ENCODE peak calls at places on chromosomes 5 and 9, in six cellular contexts. Q is coronary artery; N is AG04450; R is D721Med; C is fibroblast of the aortic adventitia; E is CD8-positive, alpha-beta T cell. L is an unnamed sample.

GRCh38 chr5:118253401-118254061 is 734.8 kb downstream of the DTWD2 start:
- DNase-seq in E (no peak), Q (no peak), R (no peak), C (no peak), N (no peak), L (no peak)

GRCh38 chr5:68060382-68060781 is 155.2 kb upstream of the PIK3R1 start:
- DNase-seq in N (no peak), C (no peak), R (no peak), Q (no peak), E (no peak), L (no peak)

GRCh38 chr5:157026789-157027424 is 32.0 kb downstream of the HAVCR1 start:
- DNase-seq in C (no peak), N (no peak), E (no peak), Q (no peak), R (no peak), L (no peak)

GRCh38 chr5:148457183-148457620 is 73.4 kb downstream of the FBXO38 start:
- DNase-seq in C (no peak), E (peak), Q (no peak), R (no peak), N (no peak), L (no peak)

GRCh38 chr5:179319741-179320281 is 25.4 kb downstream of the ADAMTS2 start:
- DNase-seq in E (no peak), R (no peak), C (peak), Q (no peak), N (no peak), L (no peak)

GRCh38 chr5:45521067-45521466 is 175.1 kb downstream of the HCN1 start:
- DNase-seq in E (no peak), Q (no peak), C (no peak), R (no peak), N (no peak), L (no peak)

GRCh38 chr9:69719368-69719767 is 40.4 kb downstream of the PTAR1 start:
- DNase-seq in C (peak), N (peak), E (no peak), Q (no peak), R (no peak), L (no peak)

GRCh38 chr9:124698265-124698664 is 72.8 kb downstream of the NR6A1 start:
- DNase-seq in R (no peak), C (peak), Q (no peak), N (no peak), E (no peak), L (no peak)

DNA sequence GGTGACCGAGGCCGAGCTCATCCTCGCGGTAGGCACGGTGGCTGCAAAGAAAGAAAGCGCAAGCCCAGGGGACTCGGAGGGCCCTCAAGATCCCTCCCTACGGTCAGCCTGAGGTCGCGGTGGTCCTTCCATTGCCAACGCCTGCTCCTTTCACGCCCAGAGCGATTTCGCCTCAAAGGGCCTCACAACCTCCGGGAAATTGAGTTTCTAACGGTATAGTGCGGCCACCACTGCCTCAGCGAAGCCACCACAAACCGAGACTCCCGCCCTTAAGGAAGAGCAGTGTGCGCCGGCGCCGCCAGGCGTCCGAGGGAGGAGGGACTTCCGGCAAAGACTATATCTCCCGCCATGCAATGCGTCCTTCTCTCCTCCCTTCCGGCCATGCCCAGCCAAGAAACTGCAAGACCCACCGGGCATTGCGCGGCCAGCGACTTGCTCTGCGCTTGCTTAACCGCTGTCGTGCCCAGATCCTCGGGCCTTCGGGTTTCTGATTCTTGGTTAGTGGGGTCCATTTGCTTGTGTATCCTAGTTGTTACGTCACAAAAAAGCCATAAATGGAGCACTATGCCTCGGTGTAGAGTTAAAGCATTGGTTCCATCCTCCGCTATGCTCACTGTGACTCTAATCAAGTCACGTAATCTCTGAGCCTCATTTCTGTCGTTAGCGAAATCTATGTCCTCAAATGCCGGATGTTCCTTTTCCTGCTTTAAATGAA is at the start of gene HAUS6:
- DNase-seq in N (peak), C (peak), Q (peak), E (peak), R (peak), L (peak)
- TF ChIP-seq CTCF in N (peak), C (peak), Q (peak), E (no peak), R (no peak), L (no peak)

DNA sequence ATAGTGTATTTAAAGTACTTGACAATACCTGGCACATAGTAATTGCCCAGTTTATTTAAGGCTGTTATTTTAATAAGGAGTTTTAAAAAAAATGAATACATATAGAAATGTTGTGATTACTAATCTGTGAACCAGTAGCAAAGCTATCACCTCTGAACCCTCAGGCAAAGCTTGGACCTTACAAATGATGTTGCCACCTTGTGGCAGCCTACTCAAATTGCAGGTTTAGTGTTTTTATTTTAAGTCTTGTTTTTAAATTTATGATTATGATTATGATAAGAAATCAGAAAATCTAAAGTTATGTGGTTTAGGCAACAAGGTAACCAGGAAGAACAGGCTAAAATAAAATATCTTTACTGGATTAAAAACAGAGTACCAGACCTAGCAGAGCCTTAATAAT is 35.8 kb downstream of the PPARGC1B start:
- DNase-seq in Q (no peak), R (no peak), C (no peak), E (no peak), N (no peak), L (no peak)
- TF ChIP-seq CTCF in Q (no peak), R (peak), C (no peak), E (peak), N (peak), L (no peak)

GRCh38 chr5:104941030-104941645 is 1378.5 kb upstream of the NUDT12 start:
- DNase-seq in C (no peak), R (no peak), N (no peak), E (no peak), Q (no peak), L (no peak)
- TF ChIP-seq CTCF in C (no peak), R (no peak), N (no peak), E (no peak), Q (no peak), L (no peak)

DNA sequence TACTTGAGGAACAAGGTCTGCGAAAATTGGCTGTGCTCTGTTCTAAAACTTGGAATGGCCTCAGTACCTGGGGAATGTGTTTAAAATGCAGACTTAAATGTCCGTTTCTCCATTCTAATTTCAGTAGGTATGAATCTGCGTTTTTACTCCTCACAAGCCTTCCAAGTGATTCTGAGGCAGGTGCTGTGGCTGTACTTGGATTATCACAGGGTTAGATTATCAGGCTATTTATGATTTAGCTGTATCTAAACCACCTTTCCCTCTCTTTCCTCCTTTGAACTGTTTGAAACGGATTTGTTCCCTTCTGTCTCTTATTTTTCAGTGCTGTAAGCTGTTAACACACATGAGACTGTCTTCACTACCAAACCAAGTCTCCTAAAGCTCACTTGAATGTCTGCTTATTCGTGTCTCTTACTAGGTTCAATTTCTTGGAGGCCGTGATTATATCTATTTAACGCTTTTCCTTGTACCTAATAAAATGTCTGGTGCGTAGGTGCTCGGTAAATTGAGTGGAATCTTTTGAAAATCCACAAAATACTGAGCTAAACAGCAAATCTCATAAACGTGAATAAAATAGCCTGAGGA is 714 bp upstream of the CETN3 start:
- DNase-seq in Q (no peak), E (no peak), N (no peak), R (no peak), C (no peak), L (no peak)
- TF ChIP-seq CTCF in Q (no peak), E (no peak), N (no peak), R (no peak), C (no peak), L (no peak)

GRCh38 chr5:113031132-113031531 is 54.5 kb downstream of the DCP2 start:
- DNase-seq in R (no peak), E (no peak), C (no peak), Q (no peak), N (no peak), L (no peak)

GRCh38 chr5:113031557-113031956 is 55.0 kb downstream of the DCP2 start:
- DNase-seq in R (no peak), C (no peak), E (no peak), Q (no peak), N (no peak), L (no peak)

GRCh38 chr5:113027431-113027830 is 50.8 kb downstream of the DCP2 start:
- DNase-seq in R (no peak), E (no peak), Q (no peak), N (no peak), C (no peak), L (no peak)

GRCh38 chr5:113027015-113027414 is 50.4 kb downstream of the DCP2 start:
- DNase-seq in C (no peak), R (no peak), Q (no peak), E (no peak), N (no peak), L (no peak)

DNA sequence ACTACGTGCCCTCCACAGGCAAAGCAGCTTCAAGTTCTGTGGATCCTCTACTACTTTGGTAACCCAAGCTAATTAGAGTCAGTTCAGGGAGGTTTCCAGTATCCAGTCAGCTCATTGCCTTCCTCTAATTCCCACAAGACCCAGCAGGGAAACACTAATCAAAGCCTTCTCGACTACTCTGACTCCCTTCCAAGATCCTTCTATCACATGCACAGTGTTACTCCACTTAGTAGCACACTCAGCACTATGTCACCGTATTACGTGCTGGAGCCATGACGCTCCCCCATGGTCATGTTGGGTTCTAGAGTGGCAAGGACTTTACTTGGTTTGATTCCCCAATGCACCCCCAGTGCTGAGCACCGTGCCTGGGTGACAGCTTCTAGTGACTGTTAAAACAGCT is 53.0 kb downstream of the DCP2 start:
- DNase-seq in C (peak), R (no peak), E (no peak), Q (no peak), N (no peak), L (no peak)
- TF ChIP-seq CTCF in C (no peak), R (no peak), E (no peak), Q (no peak), N (no peak), L (no peak)

DNA sequence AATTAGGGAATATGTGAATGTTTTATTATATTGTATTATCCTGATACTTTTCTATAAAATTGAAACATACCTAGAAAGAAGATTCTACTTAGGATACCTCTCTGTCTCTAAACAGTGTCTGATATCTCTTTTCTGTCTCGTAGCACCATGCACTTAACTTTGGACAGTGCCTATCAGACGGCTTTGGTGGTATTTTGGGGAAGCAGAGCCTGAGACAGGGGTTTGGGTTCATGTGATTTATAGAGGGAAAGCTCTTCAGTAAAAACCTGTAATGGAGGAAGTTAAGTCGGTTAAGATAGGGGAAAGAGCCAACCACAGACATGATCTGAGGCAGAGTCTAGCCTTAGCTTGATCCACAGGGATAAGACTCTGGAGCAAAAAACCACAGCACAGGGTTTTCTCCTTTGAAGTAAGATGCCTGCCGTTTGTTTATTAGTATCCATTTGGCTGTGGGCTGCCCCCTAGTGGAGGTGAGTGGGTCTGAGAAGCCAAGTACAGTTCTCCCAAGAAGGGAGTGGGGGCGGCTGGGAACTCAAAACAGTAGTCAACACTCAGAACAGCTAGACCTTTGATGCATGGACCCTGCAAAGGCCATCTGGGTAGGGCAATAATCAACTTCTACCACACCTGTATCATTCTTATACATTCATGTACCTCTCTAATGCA is 141.2 kb upstream of the ASTN2 start:
- DNase-seq in C (peak), N (no peak), R (no peak), E (peak), Q (no peak), L (peak)
- TF ChIP-seq CTCF in C (peak), N (peak), R (peak), E (no peak), Q (no peak), L (peak)

GRCh38 chr5:122586351-122586750 is 188.5 kb upstream of the SNX2 start:
- DNase-seq in Q (no peak), N (peak), C (peak), E (no peak), R (no peak), L (no peak)
- TF ChIP-seq CTCF in Q (no peak), N (no peak), C (no peak), E (no peak), R (no peak), L (no peak)

GRCh38 chr5:2754621-2755370 is 3.3 kb upstream of the IRX2 start:
- DNase-seq in Q (peak), N (no peak), R (no peak), E (no peak), C (no peak), L (no peak)
- TF ChIP-seq CTCF in Q (no peak), N (no peak), R (peak), E (no peak), C (no peak), L (no peak)

DNA sequence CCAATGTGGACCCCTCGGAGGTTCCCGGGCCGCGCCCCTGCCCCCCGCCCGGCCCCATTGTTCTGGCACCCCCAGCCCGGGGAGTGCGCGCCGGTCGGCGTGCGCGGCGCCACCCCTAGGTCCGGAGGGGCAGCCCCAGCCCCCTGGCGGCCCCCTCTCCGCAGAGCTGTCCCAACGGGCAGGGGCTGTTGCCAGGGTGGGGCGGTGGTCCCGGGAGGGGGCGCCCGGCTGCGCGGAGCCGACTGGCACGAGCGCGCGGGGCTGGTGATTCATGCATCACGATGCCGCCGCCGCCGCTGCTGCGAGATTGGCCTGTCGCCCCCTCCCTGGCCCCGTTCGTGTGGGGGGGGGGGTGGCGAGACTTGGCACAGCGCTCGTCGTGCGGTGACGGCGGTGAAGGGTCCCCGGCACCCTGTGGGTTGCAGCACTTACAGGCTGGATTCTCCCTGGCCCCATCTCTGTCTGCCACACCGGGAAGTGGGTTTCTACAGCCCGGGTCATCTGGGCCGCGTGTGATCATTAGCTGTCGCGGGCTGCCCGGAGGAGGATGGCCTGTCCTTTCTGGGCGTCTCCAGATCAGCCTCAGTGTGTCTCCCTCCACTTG is 756 bp downstream of the NCS1 start:
- DNase-seq in E (peak), C (no peak), R (no peak), Q (no peak), N (no peak), L (no peak)
- TF ChIP-seq CTCF in E (no peak), C (no peak), R (no peak), Q (no peak), N (no peak), L (no peak)

DNA sequence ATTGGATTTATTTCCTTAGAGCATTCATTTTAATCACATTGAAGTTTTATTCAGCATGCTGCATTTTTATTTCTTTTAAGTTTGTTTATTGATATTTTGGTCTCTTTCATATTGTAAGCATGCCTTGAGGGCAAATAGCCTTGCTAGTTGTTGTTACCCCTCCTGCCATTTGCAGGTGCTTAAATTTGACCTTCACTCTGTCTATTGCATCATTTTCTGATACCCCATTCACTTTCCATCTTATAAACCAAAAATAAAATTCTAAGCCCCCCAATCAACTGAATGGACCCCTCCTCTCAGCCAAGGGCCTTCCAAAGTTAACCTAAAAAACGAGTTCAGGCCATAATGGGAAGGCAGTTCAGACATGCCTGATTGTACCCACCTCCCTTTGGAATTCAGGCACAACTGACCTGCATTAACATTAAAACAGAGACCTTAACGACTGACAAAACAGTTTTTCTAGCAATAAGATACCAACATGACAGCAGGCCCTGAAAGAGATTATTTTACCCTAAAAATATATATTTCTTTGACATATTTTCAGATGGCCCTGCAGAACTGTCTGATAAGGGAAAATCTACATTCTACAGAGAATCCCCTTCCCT is 32.1 kb downstream of the TARS1 start:
- DNase-seq in E (no peak), Q (no peak), N (no peak), C (no peak), R (no peak), L (no peak)
- TF ChIP-seq CTCF in E (no peak), Q (no peak), N (no peak), C (no peak), R (no peak), L (no peak)

L was measured in GM10248.